ENCODE peak calls at places on chromosomes 13 and 19, in four cellular contexts. U is choroid plexus epithelial cell, J is lower leg skin, I is posterior cingulate gyrus. R is an unnamed sample.

GRCh38 chr13:29465741-29466293 is 129.7 kb downstream of the SLC7A1 start:
- DNase-seq in U (peak), J (no peak), I (no peak), R (no peak)

GRCh38 chr19:52722062-52723005 is 12.5 kb downstream of the ZNF611 start:
- DNase-seq in U (peak), J (no peak), I (no peak), R (no peak)

GRCh38 chr13:35712907-35713685 is 236.6 kb upstream of the MAB21L1 start:
- DNase-seq in U (peak), J (no peak), I (no peak), R (no peak)

GRCh38 chr13:110610955-110611595 is 4.3 kb upstream of the NAXD start:
- DNase-seq in U (no peak), J (no peak), I (no peak), R (no peak)

GRCh38 chr13:25776722-25777121 is 275.1 kb downstream of the SHISA2 start:
- DNase-seq in U (no peak), J (no peak), I (no peak), R (no peak)

GRCh38 chr13:30766957-30767603 is 31.7 kb downstream of the ALOX5AP start:
- DNase-seq in U (no peak), J (no peak), I (no peak), R (no peak)

GRCh38 chr13:30376426-30377311 is 45.6 kb upstream of the UBE2L5 start:
- DNase-seq in U (no peak), J (no peak), I (no peak), R (no peak)

GRCh38 chr13:41520699-41521630 is 63.6 kb downstream of the RGCC start:
- DNase-seq in U (no peak), J (no peak), I (no peak), R (no peak)

GRCh38 chr19:44003461-44004134 is 841 bp downstream of the ZNF230 start:
- DNase-seq in U (peak), J (no peak), I (no peak), R (no peak)

GRCh38 chr13:29937836-29938235 is 87.4 kb upstream of the UBL3 start:
- DNase-seq in U (no peak), J (no peak), I (peak), R (no peak)

GRCh38 chr19:16315825-16316505 is 8.7 kb upstream of the KLF2 start:
- DNase-seq in U (peak), J (peak), I (no peak), R (no peak)

GRCh38 chr19:18274776-18275356 is 614 bp upstream of the IQCN start:
- DNase-seq in U (peak), J (peak), I (peak), R (peak)

GRCh38 chr13:23618341-23618740 is 48.1 kb downstream of the TNFRSF19 start:
- DNase-seq in U (peak), J (no peak), I (no peak), R (no peak)

GRCh38 chr13:48629282-48629681 is 24.4 kb upstream of the CYSLTR2 start:
- DNase-seq in U (no peak), J (no peak), I (no peak), R (no peak)

GRCh38 chr19:16571283-16571682 is 932 bp downstream of the SLC35E1 start:
- DNase-seq in U (peak), J (no peak), I (no peak), R (no peak)